ENCODE peak calls at places on chromosomes 11 and 22, in four cellular contexts. X, R, P and Q are unnamed samples.

GRCh38 chr22:42419328-42419881 is 12.8 kb downstream of the NFAM1 start:
- DNase-seq in P (no peak), R (no peak), X (peak), Q (no peak)

GRCh38 chr11:7571640-7572000 is 57.8 kb downstream of the PPFIBP2 start:
- DNase-seq in X (no peak), P (peak), R (peak), Q (peak)

GRCh38 chr11:76805206-76805913 is 22.2 kb downstream of the TSKU start:
- DNase-seq in R (peak), P (no peak), X (no peak), Q (no peak)

GRCh38 chr22:21928048-21928447 is 24.6 kb downstream of the PPM1F start:
- DNase-seq in X (no peak), P (no peak), R (no peak), Q (no peak)

GRCh38 chr11:9090488-9091043 is 833 bp downstream of the SCUBE2 start:
- DNase-seq in X (no peak), R (no peak), P (no peak), Q (peak)

GRCh38 chr11:120023120-120023519 is 114.8 kb downstream of the TRIM29 start:
- DNase-seq in P (no peak), R (no peak), X (no peak), Q (no peak)

GRCh38 chr22:42939941-42940653 is 74.9 kb downstream of the PACSIN2 start:
- DNase-seq in P (peak), X (no peak), R (no peak), Q (no peak)

GRCh38 chr22:29524440-29525191 is 28.9 kb downstream of the THOC5 start:
- DNase-seq in X (no peak), P (peak), R (peak), Q (peak)

GRCh38 chr11:2909145-2909914 is 19.9 kb downstream of the PHLDA2 start:
- DNase-seq in R (no peak), P (no peak), X (no peak), Q (no peak)

GRCh38 chr11:121249039-121249663 is 43.4 kb upstream of the SC5D start:
- DNase-seq in P (peak), R (peak), X (no peak), Q (peak)

GRCh38 chr11:69572861-69573260 is 68.1 kb upstream of the CCND1 start:
- DNase-seq in P (no peak), X (no peak), R (no peak), Q (no peak)

GRCh38 chr11:107563702-107564101 is 1.8 kb downstream of the ALKBH8 start:
- DNase-seq in X (no peak), P (peak), R (peak), Q (peak)

DNA sequence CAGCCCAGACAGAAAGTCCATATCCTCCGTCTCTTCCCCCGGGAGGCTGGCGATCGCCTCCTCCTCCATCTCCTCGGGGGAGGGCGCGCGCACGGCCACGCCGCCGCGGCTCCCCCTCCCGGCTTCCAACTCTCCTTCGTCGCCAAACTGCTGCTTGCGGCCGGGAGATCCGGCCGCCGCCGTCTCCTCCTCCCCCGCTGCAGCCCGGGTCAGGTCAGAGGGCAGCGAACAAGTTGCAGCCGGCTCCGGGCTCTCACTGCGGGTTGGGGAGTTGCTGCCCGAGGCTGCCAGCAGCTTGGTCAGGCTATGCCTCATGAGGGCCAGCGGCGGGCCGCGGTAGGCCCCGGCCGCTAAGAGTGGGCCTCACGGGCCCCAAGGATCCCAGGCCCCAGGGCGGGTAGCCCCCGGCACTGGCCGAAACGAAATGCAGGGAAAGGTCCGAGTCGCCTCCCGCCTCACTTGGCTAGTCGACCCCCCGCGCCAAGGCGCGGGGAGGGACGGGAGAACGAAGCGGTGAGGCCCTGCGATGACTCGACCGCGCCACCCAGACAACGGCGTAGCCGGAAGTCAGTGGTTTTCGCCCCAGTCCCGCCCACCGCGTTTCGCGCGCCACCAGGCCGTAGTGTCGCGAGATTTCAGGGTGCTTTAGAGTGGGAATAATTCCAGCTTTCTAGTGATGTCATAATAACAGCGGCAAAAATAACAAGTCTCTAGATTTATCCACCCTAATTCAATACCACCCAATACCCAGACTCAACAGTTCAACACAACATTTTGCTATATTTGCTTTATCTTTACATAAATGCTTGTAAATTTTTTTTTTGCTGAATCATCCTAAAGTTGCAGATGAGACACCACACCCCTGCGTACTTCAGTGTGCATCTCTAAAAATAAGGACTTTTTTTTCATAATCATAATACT is at the start of gene CREBZF:
- DNase-seq in X (peak), R (peak), P (peak), Q (peak)
- TF ChIP-seq EP300 in X (no peak), R (no peak), P (no peak), Q (no peak)

DNA sequence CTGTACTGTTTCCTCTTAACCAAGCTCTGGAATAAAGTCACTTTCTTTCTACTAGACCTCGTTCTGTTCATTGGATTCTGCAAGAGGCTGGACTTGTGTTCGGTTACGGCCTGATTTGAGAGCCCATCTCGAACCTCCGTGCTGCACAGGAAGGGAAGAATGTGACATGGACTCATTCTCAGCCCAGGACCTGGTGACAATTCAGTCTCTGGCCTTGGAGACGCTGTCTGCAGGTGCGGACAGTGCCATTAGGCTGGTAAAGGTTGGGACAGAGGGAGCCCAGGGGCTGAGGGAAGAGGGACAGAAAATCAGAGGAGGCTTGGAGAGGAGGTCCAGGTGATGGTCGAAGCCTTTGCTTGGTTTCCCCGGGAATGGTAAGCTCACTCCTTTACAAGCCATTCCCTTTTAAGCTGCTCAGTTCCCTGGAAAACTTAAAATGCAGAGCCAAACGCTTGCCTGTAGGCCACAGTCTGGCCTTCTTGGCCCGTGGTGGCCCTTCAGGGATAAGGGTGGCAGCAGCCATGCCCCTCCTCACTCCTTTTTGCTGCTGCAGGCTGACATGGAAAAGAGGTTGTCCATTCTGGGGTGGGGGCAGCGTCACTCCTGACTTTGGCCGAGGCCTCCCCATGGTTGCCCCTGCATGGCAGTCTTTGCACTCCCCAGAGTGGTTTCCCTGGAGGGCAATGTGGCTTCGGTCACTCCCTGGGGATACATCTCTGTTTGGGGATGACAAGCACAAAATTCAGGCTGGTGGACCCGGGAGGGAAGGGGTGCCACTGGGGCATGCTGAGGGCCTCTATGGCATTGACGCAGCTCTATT is 52.3 kb downstream of the SHISAL1 start:
- DNase-seq in P (no peak), X (no peak), R (no peak), Q (no peak)
- TF ChIP-seq FOXM1 in P (no peak), X (no peak), R (no peak), Q (no peak)

GRCh38 chr22:44031111-44031963 is 7.2 kb downstream of the PARVB start:
- DNase-seq in P (no peak), R (peak), X (no peak), Q (no peak)
- TF ChIP-seq EP300 in P (no peak), R (no peak), X (no peak), Q (no peak)

DNA sequence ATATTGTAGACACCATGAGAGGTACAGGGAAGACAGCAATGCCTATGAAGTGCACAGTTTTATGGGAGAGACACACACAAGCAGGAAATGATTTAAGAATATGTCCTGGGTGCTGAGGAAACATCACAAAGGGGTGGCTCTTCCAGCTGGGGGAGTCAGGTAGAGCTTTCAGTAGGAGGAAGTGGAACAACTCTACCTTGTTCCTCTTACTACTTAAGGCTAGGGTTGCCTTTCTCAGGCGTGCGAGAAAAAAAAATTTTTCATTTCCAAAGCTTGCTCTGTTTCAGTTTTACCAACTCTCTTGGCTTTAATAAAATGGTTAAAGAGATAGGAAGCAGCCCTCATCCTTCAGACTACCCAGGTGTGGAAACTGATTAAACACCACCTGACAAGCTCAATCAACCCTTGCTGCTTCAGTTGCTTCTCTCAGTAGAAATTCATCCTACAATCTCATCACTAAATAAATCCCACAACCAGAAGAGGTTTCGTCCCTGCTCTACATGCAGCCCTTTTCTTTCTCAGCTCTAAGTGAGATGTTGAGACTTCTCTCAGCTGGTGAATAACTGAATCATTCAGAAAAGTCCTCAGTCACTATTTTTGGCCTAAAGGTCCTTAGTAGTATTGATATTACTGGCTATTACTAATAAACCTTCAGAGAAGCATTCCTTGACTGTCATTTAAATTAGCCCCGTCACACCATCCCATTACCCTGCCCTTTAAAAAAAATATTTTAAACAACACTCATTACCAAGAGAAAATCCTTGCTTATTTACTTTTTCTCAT is 5.9 kb downstream of the ABTB2 start:
- DNase-seq in R (no peak), P (no peak), X (peak), Q (no peak)
- TF ChIP-seq FOXM1 in R (no peak), P (no peak), X (peak), Q (no peak)

GRCh38 chr11:1654388-1655167 is 25.0 kb downstream of the KRTAP5-5 start:
- DNase-seq in R (peak), P (no peak), X (no peak), Q (peak)

GRCh38 chr11:1655168-1656060 is 25.8 kb downstream of the KRTAP5-5 start:
- DNase-seq in X (no peak), R (no peak), P (no peak), Q (peak)

GRCh38 chr11:1656670-1657069 is 27.1 kb downstream of the KRTAP5-5 start:
- DNase-seq in X (no peak), R (no peak), P (no peak), Q (no peak)

GRCh38 chr11:1653541-1654387 is 24.2 kb downstream of the KRTAP5-5 start:
- DNase-seq in R (no peak), X (no peak), P (no peak), Q (peak)

GRCh38 chr11:1656061-1656441 is 26.5 kb downstream of the KRTAP5-5 start:
- DNase-seq in R (no peak), X (no peak), P (no peak), Q (no peak)
- TF ChIP-seq EP300 in R (no peak), X (no peak), P (no peak), Q (no peak)

GRCh38 chr11:12007230-12007593 is 1.2 kb downstream of the DKK3 start:
- DNase-seq in R (no peak), X (no peak), P (no peak), Q (no peak)

GRCh38 chr11:12005061-12005460 is 3.4 kb downstream of the DKK3 start:
- DNase-seq in R (no peak), X (no peak), P (no peak), Q (no peak)

GRCh38 chr11:12003815-12004214 is 4.6 kb downstream of the DKK3 start:
- DNase-seq in X (no peak), R (no peak), P (no peak), Q (no peak)

GRCh38 chr11:12006552-12007229 is 1.7 kb downstream of the DKK3 start:
- DNase-seq in P (no peak), X (no peak), R (no peak), Q (no peak)

GRCh38 chr11:12005476-12005875 is 3.0 kb downstream of the DKK3 start:
- DNase-seq in X (no peak), P (no peak), R (no peak), Q (no peak)
- TF ChIP-seq FOXM1 in X (no peak), P (no peak), R (no peak), Q (no peak)

GRCh38 chr11:46242961-46243795 is 34.3 kb upstream of the CREB3L1 start:
- DNase-seq in X (peak), P (peak), R (peak), Q (peak)
- TF ChIP-seq EP300 in X (no peak), P (peak), R (peak), Q (no peak)